ENCODE peak calls at places on chromosomes 4 and X, in seven cellular contexts. F is BJ, Y is H1, X is NCI-H82, U is HFF-Myc, Z is glomerular endothelial cell, B is suprapubic skin. C is an unnamed sample.
A peak's percentile ranks its signal among the peaks of the same experiment; 100 is the strongest.

GRCh38 chr4:185859106-185859505 is 47.1 kb upstream of the SORBS2 start:
- DNase-seq in Z (no peak), B (no peak), F (no peak), U (no peak), X (peak; percentile 18), Y (no peak), C (peak; percentile 31)

GRCh38 chr4:3729188-3729884 is 36.8 kb upstream of the ADRA2C start:
- DNase-seq in X (no peak), F (no peak), Z (no peak), Y (no peak), B (no peak), U (no peak), C (no peak)

GRCh38 chr4:89413518-89413917 is 105.9 kb upstream of the GPRIN3 start:
- DNase-seq in B (no peak), X (no peak), Z (no peak), Y (no peak), U (no peak), F (no peak), C (no peak)

GRCh38 chr4:36189511-36190226 is 54.6 kb downstream of the ARAP2 start:
- DNase-seq in U (no peak), X (no peak), Z (no peak), F (no peak), Y (no peak), B (no peak), C (no peak)

GRCh38 chrX:1323315-1323714 is 13.3 kb upstream of the IL3RA start:
- DNase-seq in Y (peak; percentile 54), U (peak; percentile 10), B (no peak), X (peak; percentile 58), F (no peak), Z (peak; percentile 12), C (no peak)

GRCh38 chrX:97315939-97316338 is 432.2 kb downstream of the RPA4 start:
- DNase-seq in F (no peak), X (peak; percentile 1), Z (no peak), B (no peak), Y (peak; percentile 5), U (no peak), C (no peak)

GRCh38 chr4:48345542-48345941 is 4.2 kb downstream of the SLAIN2 start:
- DNase-seq in U (no peak), Y (no peak), F (no peak), B (no peak), Z (no peak), X (no peak), C (no peak)

GRCh38 chrX:44343412-44343942 is at the start of gene EFHC2:
- DNase-seq in F (no peak), U (no peak), Y (no peak), X (peak; percentile 10), B (peak; percentile 70), Z (no peak), C (no peak)

GRCh38 chrX:34632404-34632803 is 24.7 kb downstream of the TMEM47 start:
- DNase-seq in F (no peak), Z (no peak), Y (no peak), X (no peak), U (no peak), B (no peak), C (no peak)

GRCh38 chr4:169238445-169238844 is 32.3 kb downstream of the SH3RF1 start:
- DNase-seq in X (no peak), B (no peak), Y (no peak), Z (no peak), F (no peak), U (no peak), C (peak; percentile 26)

GRCh38 chrX:12999422-12999821 is 24.5 kb downstream of the TMSB4X start:
- DNase-seq in F (no peak), Z (no peak), X (no peak), B (no peak), U (no peak), Y (no peak), C (no peak)

GRCh38 chr4:3219761-3220481 is 29.0 kb upstream of the MSANTD1 start:
- DNase-seq in U (no peak), B (no peak), X (no peak), Z (no peak), F (no peak), Y (no peak), C (no peak)

GRCh38 chr4:55706526-55706925 is 70.4 kb upstream of the NMU start:
- DNase-seq in U (no peak), Z (no peak), Y (no peak), X (no peak), F (no peak), B (no peak), C (no peak)

GRCh38 chr4:64158648-64159326 is 250.5 kb downstream of the TECRL start:
- DNase-seq in X (peak; percentile 78), Z (peak; percentile 9), B (no peak), Y (no peak), F (no peak), U (peak; percentile 7), C (no peak)

GRCh38 chrX:4268676-4269075 is 555.2 kb upstream of the PRKX start:
- DNase-seq in Y (no peak), B (no peak), F (no peak), U (no peak), Z (no peak), X (no peak), C (no peak)

GRCh38 chrX:16444353-16444752 is 205.6 kb upstream of the S100G start:
- DNase-seq in Z (no peak), X (no peak), Y (no peak), U (no peak), B (no peak), F (no peak), C (no peak)